ENCODE peak calls at places on chromosomes 7 and 10, in nine cellular contexts. J is GM12878, Z is stomach, T is sigmoid colon, W is spleen, A is H1, V is HepG2, L is breast epithelium, H is suprapubic skin. S is an unnamed sample.

GRCh38 chr7:2958416-2959342 is 85.0 kb downstream of the CARD11 start:
- DNase-seq in J (no peak), Z (no peak), T (peak), W (no peak), A (no peak), V (no peak), L (peak), H (no peak), S (no peak)

GRCh38 chr7:92639956-92640355 is 49.8 kb upstream of the FAM133B start:
- DNase-seq in J (no peak), Z (no peak), T (no peak), W (no peak), A (no peak), V (no peak), L (no peak), H (no peak), S (no peak)

GRCh38 chr7:99028261-99028971 is 115.5 kb downstream of the SMURF1 start:
- DNase-seq in J (no peak), Z (peak), T (peak), W (no peak), A (no peak), V (no peak), L (no peak), H (peak), S (peak)

GRCh38 chr10:26997610-26998009 is 102.7 kb downstream of the ANKRD26 start:
- DNase-seq in J (no peak), Z (no peak), T (no peak), W (no peak), A (no peak), V (no peak), L (no peak), H (no peak), S (no peak)

GRCh38 chr7:135690566-135690965 is 28.3 kb downstream of the STMP1 start:
- DNase-seq in J (no peak), Z (no peak), T (no peak), W (no peak), A (no peak), V (no peak), L (no peak), H (no peak), S (no peak)

GRCh38 chr7:140262242-140262903 is 85.6 kb upstream of the KDM7A start:
- DNase-seq in J (no peak), Z (no peak), T (peak), W (no peak), A (no peak), V (no peak), L (no peak), H (no peak), S (no peak)

GRCh38 chr10:58963101-58963534 is 213.3 kb upstream of the PHYHIPL start:
- DNase-seq in J (no peak), Z (no peak), T (no peak), W (no peak), A (no peak), V (peak), L (no peak), H (no peak), S (no peak)

GRCh38 chr7:105643857-105644256 is 62.6 kb upstream of the EFCAB10 start:
- DNase-seq in J (no peak), Z (no peak), T (peak), W (no peak), A (no peak), V (no peak), L (no peak), H (no peak), S (no peak)

GRCh38 chr7:16661924-16662323 is 15.9 kb downstream of the BZW2 start:
- DNase-seq in J (no peak), Z (no peak), T (no peak), W (no peak), A (no peak), V (no peak), L (no peak), H (no peak), S (no peak)

GRCh38 chr10:70234668-70235447 is 1.6 kb upstream of the PPA1 start:
- DNase-seq in J (no peak), Z (no peak), T (no peak), W (peak), A (no peak), V (no peak), L (no peak), H (no peak), S (no peak)

GRCh38 chr10:96998329-96998888 is 166.3 kb downstream of the LCOR start:
- DNase-seq in J (no peak), Z (no peak), T (no peak), W (no peak), A (no peak), V (peak), L (no peak), H (no peak), S (peak)

GRCh38 chr7:129169705-129170319 is 18.6 kb upstream of the SMO start:
- DNase-seq in J (no peak), Z (no peak), T (no peak), W (peak), A (no peak), V (no peak), L (no peak), H (no peak), S (no peak)

GRCh38 chr10:74153123-74153522 is 2.1 kb downstream of the ADK start:
- DNase-seq in J (no peak), Z (no peak), T (no peak), W (no peak), A (no peak), V (peak), L (no peak), H (no peak), S (no peak)

GRCh38 chr7:136870799-136871487 is 2.5 kb downstream of the CHRM2 start:
- DNase-seq in J (no peak), Z (no peak), T (peak), W (peak), A (no peak), V (no peak), L (no peak), H (no peak), S (no peak)

GRCh38 chr7:74057216-74057925 is 26.2 kb upstream of the LIMK1 start:
- DNase-seq in J (no peak), Z (no peak), T (no peak), W (no peak), A (no peak), V (no peak), L (no peak), H (no peak), S (no peak)

GRCh38 chr10:93063217-93063976 is 2.8 kb downstream of the CYP26C1 start:
- DNase-seq in J (no peak), Z (no peak), T (no peak), W (no peak), A (no peak), V (no peak), L (no peak), H (no peak), S (no peak)

GRCh38 chr10:93066544-93066913 is 5.9 kb downstream of the CYP26C1 start:
- DNase-seq in J (no peak), Z (no peak), T (no peak), W (no peak), A (no peak), V (no peak), L (no peak), H (no peak), S (no peak)

GRCh38 chr10:93065675-93066543 is 5.3 kb downstream of the CYP26C1 start:
- DNase-seq in J (no peak), Z (no peak), T (no peak), W (no peak), A (no peak), V (no peak), L (no peak), H (no peak), S (no peak)

GRCh38 chr10:93063977-93064660 is 3.5 kb downstream of the CYP26C1 start:
- DNase-seq in J (no peak), Z (no peak), T (no peak), W (no peak), A (no peak), V (no peak), L (no peak), H (no peak), S (no peak)

DNA sequence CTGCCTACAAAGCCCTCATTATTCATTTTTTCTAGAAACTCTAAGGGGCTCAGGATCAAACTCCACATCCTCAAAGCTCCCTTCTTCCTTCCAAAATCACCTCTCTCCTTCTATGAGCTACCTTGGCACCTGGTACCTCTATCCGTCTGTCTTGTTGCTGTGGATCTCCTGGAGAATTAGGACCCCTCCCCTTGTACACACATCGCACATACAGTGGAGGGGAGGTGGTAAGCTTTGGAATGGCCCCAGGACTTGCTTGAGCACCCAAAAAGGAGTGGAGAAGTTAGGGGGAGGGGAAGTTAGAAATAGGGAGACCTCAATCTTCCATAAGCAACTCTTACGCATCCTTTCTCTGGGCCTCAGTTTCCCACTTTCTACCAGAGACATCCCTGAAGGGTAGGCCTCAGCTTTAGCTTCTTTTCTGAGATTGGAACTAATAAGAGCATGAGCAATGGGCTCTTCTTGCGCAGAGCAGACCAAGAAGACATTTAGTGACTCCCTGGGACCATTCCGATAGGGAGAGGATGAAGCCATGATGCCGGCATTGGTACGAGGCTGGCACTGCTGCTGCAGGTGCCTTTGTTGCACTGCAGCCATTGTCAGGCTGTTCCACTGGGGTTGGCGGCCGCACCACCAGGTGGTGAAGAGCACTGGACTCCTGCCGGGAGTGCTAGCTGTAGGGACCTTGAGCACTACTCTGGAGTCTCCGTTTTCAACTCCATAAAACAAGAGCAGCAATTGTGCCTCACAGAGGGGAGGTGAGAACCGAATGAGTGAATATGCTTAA is 4.5 kb downstream of the CYP26C1 start:
- DNase-seq in J (no peak), Z (no peak), T (no peak), W (no peak), A (no peak), V (no peak), L (no peak), H (no peak), S (no peak)
- H3K4me3 ChIP-seq in J (no peak), Z (no peak), T (no peak), W (no peak), A (peak), V (no peak), L (no peak), H (no peak), S (no peak)

GRCh38 chr10:13990392-13990805 is 340.3 kb downstream of the FRMD4A start:
- DNase-seq in J (no peak), Z (no peak), T (peak), W (no peak), A (no peak), V (no peak), L (no peak), H (no peak), S (no peak)
- H3K27ac ChIP-seq in J (no peak), Z (peak), T (peak), W (peak), A (no peak), V (no peak), L (peak), H (peak), S (peak)

GRCh38 chr7:76352193-76352592 is 6.6 kb downstream of the YWHAG start:
- DNase-seq in J (no peak), Z (no peak), T (peak), W (no peak), A (no peak), V (no peak), L (no peak), H (no peak), S (no peak)
- TF ChIP-seq POLR2AphosphoS5 in J (peak), Z (no peak), T (no peak), W (no peak), A (peak), V (no peak), L (no peak), H (no peak), S (no peak)

GRCh38 chr7:100745184-100745583 is 11.8 kb downstream of the ZAN start:
- DNase-seq in J (no peak), Z (peak), T (peak), W (peak), A (no peak), V (no peak), L (no peak), H (no peak), S (no peak)
- H3K4me3 ChIP-seq in J (peak), Z (peak), T (peak), W (peak), A (peak), V (no peak), L (peak), H (peak), S (peak)

S was measured in vagina.